ENCODE peak calls at places on chromosome 7, in four cellular contexts. Y is HepG2, B is K562, Z is GM12878. L is an unnamed sample.

GRCh38 chr7:17991866-17992648 is 35.6 kb downstream of the PRPS1L1 start:
- DNase-seq in Y (no peak), B (no peak), Z (no peak), L (no peak)

GRCh38 chr7:84149573-84149972 is 45.0 kb downstream of the SEMA3A start:
- DNase-seq in Y (no peak), B (no peak), Z (no peak), L (no peak)

GRCh38 chr7:84251183-84251845 is 56.7 kb upstream of the SEMA3A start:
- DNase-seq in Y (no peak), B (no peak), Z (no peak), L (no peak)

GRCh38 chr7:87225696-87226095 is 6.2 kb upstream of the TMEM243 start:
- DNase-seq in Y (no peak), B (no peak), Z (no peak), L (no peak)

GRCh38 chr7:43164757-43165156 is 52.3 kb downstream of the HECW1 start:
- DNase-seq in Y (no peak), B (no peak), Z (peak; percentile 61), L (no peak)

GRCh38 chr7:91239171-91239604 is 25.0 kb upstream of the FZD1 start:
- DNase-seq in Y (no peak), B (no peak), Z (no peak), L (no peak)

GRCh38 chr7:93036807-93037206 is 81.0 kb downstream of the SAMD9 start:
- DNase-seq in Y (no peak), B (no peak), Z (peak; percentile 61), L (no peak)

GRCh38 chr7:151251926-151252835 is 3.7 kb upstream of the SMARCD3 start:
- DNase-seq in Y (no peak), B (peak; percentile 96), Z (no peak), L (peak; percentile 45)

GRCh38 chr7:45001138-45001694 is 1.2 kb downstream of the CCM2 start:
- DNase-seq in Y (no peak), B (peak; percentile 69), Z (no peak), L (no peak)

GRCh38 chr7:28812641-28813040 is 145.5 kb downstream of the TRIL start:
- DNase-seq in Y (no peak), B (no peak), Z (no peak), L (no peak)

GRCh38 chr7:80136276-80137045 is 1.8 kb downstream of the GNAI1 start:
- DNase-seq in Y (no peak), B (no peak), Z (no peak), L (no peak)

GRCh38 chr7:153934629-153935028 is 117.6 kb upstream of the DPP6 start:
- DNase-seq in Y (no peak), B (no peak), Z (no peak), L (no peak)

GRCh38 chr7:2452074-2452507 is 24.1 kb downstream of the GRIFIN start:
- DNase-seq in Y (peak; percentile 20), B (peak; percentile 36), Z (no peak), L (no peak)

GRCh38 chr7:77570330-77571011 is 33.4 kb downstream of the PTPN12 start:
- DNase-seq in Y (peak; percentile 41), B (no peak), Z (no peak), L (no peak)

GRCh38 chr7:151626422-151627115 is 106.9 kb upstream of the RHEB start:
- DNase-seq in Y (peak; percentile 45), B (no peak), Z (no peak), L (peak; percentile 69)

GRCh38 chr7:148912758-148913541 is 28.9 kb upstream of the EZH2 start:
- DNase-seq in Y (no peak), B (no peak), Z (peak; percentile 57), L (no peak)

GRCh38 chr7:112097524-112097923 is 108.7 kb downstream of the DOCK4 start:
- DNase-seq in Y (no peak), B (no peak), Z (no peak), L (no peak)

GRCh38 chr7:158612546-158612945 is 24.9 kb upstream of the PTPRN2 start:
- DNase-seq in Y (no peak), B (no peak), Z (no peak), L (no peak)

GRCh38 chr7:24905996-24906770 is 73.8 kb downstream of the OSBPL3 start:
- DNase-seq in Y (no peak), B (no peak), Z (no peak), L (no peak)

GRCh38 chr7:1716263-1717094 is 46.4 kb downstream of the ELFN1 start:
- DNase-seq in Y (peak; percentile 44), B (peak; percentile 37), Z (no peak), L (no peak)

GRCh38 chr7:26656735-26657134 is 207.7 kb downstream of the SKAP2 start:
- DNase-seq in Y (no peak), B (no peak), Z (no peak), L (no peak)

GRCh38 chr7:153886506-153887391 is 165.4 kb upstream of the DPP6 start:
- DNase-seq in Y (no peak), B (no peak), Z (no peak), L (no peak)

GRCh38 chr7:151663382-151664100 is 143.8 kb upstream of the RHEB start:
- DNase-seq in Y (no peak), B (no peak), Z (no peak), L (no peak)

GRCh38 chr7:24793982-24794648 is 36.9 kb upstream of the GSDME start:
- DNase-seq in Y (no peak), B (no peak), Z (no peak), L (no peak)

GRCh38 chr7:11171569-11172192 is 198.0 kb downstream of the PHF14 start:
- DNase-seq in Y (no peak), B (no peak), Z (no peak), L (no peak)

GRCh38 chr7:50793947-50794570 is 11.4 kb upstream of the GRB10 start:
- DNase-seq in Y (no peak), B (no peak), Z (no peak), L (no peak)

GRCh38 chr7:20514364-20514763 is 101.1 kb upstream of the ABCB5 start:
- DNase-seq in Y (no peak), B (no peak), Z (peak; percentile 2), L (peak; percentile 22)

GRCh38 chr7:156504687-156505545 is 135.7 kb upstream of the RNF32 start:
- DNase-seq in Y (peak; percentile 63), B (no peak), Z (no peak), L (no peak)

GRCh38 chr7:1240296-1240820 is 7.7 kb downstream of the UNCX start:
- DNase-seq in Y (no peak), B (no peak), Z (no peak), L (no peak)

GRCh38 chr7:155062431-155062830 is 7.7 kb upstream of the HTR5A start:
- DNase-seq in Y (no peak), B (no peak), Z (no peak), L (no peak)

GRCh38 chr7:55574062-55574717 is 1.9 kb upstream of the VOPP1 start:
- DNase-seq in Y (no peak), B (no peak), Z (no peak), L (no peak)

GRCh38 chr7:151786241-151786640 is 90.7 kb downstream of the PRKAG2 start:
- DNase-seq in Y (no peak), B (no peak), Z (no peak), L (no peak)

GRCh38 chr7:776992-777520 is 50.0 kb upstream of the PRKAR1B start:
- DNase-seq in Y (no peak), B (no peak), Z (no peak), L (no peak)

GRCh38 chr7:15515201-15515777 is 46.5 kb downstream of the AGMO start:
- DNase-seq in Y (no peak), B (no peak), Z (no peak), L (no peak)
- TF ChIP-seq JUND in Y (no peak), B (no peak), Z (no peak), L (no peak)

GRCh38 chr7:66597472-66597871 is 31.2 kb upstream of the KCTD7 start:
- DNase-seq in Y (no peak), B (no peak), Z (no peak), L (no peak)
- TF ChIP-seq JUND in Y (no peak), B (no peak), Z (no peak), L (no peak)

GRCh38 chr7:107103369-107103768 is 58.9 kb downstream of the PRKAR2B start:
- DNase-seq in Y (no peak), B (no peak), Z (no peak), L (peak; percentile 65)
- TF ChIP-seq JUND in Y (no peak), B (no peak), Z (no peak), L (no peak)

DNA sequence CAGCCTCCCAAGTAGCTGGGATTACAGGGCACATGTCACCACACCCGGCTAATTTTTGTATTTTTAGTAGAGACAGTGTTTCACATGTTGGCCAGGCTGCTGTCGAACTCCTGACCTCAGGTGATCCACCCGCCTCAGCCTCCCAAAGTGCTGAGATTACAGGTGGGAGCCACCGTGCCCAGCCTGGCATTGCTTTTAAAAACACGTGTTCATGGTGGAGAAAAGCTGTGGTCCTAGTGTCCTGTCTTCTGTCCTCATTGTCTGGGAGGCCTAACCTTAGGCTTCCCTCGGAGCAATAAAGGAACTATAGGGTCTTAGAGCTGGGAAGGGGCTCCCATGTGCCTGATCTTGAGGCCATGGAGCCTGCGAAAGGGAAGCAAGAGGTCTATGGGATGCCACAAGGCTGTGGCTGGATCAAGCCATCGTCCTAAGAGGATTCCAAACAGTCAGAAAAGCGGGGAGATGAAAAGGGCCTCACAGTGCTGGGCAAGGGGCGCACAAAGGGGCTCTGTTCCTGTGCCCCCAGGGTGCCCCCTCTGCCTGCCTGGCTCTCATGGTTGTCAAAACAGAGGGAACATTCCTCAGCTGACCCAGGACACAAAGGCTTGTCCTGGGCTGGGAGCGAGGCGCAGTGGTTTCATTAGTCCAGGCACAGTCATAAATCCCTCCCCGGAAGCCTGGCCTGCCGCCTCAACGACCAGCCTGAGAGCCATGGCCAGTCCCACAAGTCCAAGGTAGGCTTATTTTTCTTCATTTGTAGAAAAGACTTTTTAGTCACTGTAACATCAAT is 106.6 kb upstream of the TNS3 start:
- DNase-seq in Y (peak; percentile 50), B (no peak), Z (no peak), L (no peak)
- TF ChIP-seq JUND in Y (no peak), B (no peak), Z (no peak), L (no peak)

L was measured in T47D.